ENCODE peak calls at places on chromosomes 16 and 17, in seven cellular contexts. U is upper lobe of left lung, L is uterus, K is body of pancreas, N is lower leg skin, M is A549, O is sigmoid colon. V is an unnamed sample.

GRCh38 chr17:70564006-70564620 is 394.8 kb downstream of the KCNJ2 start:
- DNase-seq in O (no peak), M (no peak), N (no peak), K (no peak), L (no peak), U (no peak), V (no peak)

GRCh38 chr17:75876190-75876937 is 2.0 kb downstream of the TRIM47 start:
- DNase-seq in N (no peak), O (peak), M (peak), K (peak), U (peak), L (peak), V (peak)

GRCh38 chr16:52528393-52529080 is 18.4 kb downstream of the TOX3 start:
- DNase-seq in K (no peak), N (no peak), L (no peak), O (no peak), M (no peak), U (no peak), V (no peak)

GRCh38 chr16:47888142-47888541 is 267.7 kb downstream of the ABCC12 start:
- DNase-seq in M (peak), U (no peak), L (no peak), O (no peak), N (no peak), K (no peak), V (no peak)

GRCh38 chr17:76772842-76773521 is 35.1 kb downstream of the MFSD11 start:
- DNase-seq in N (peak), O (no peak), L (peak), U (no peak), K (no peak), M (no peak), V (no peak)

GRCh38 chr17:61410100-61410551 is 10.5 kb downstream of the TBX2 start:
- DNase-seq in N (no peak), U (peak), L (peak), O (peak), M (no peak), K (no peak), V (peak)

GRCh38 chr16:80231888-80232287 is 308.9 kb upstream of the DYNLRB2 start:
- DNase-seq in K (peak), U (no peak), L (no peak), M (no peak), N (no peak), O (no peak), V (no peak)

GRCh38 chr16:85557976-85558589 is 55.0 kb upstream of the GSE1 start:
- DNase-seq in U (no peak), N (no peak), K (peak), M (no peak), L (no peak), O (no peak), V (no peak)

GRCh38 chr17:39080416-39081179 is 70.8 kb downstream of the PLXDC1 start:
- DNase-seq in O (peak), K (peak), U (no peak), M (no peak), N (peak), L (peak), V (no peak)

GRCh38 chr16:75267631-75268264 is 16.3 kb upstream of the BCAR1 start:
- DNase-seq in M (peak), L (no peak), K (peak), O (peak), N (no peak), U (no peak), V (no peak)

GRCh38 chr17:7348478-7349242 is 3.3 kb upstream of the KCTD11 start:
- DNase-seq in L (no peak), M (no peak), N (no peak), U (no peak), O (no peak), K (no peak), V (no peak)

GRCh38 chr17:42744283-42744805 is 496 bp downstream of the EZH1 start:
- DNase-seq in N (peak), L (peak), K (peak), M (peak), U (peak), O (peak), V (no peak)

GRCh38 chr17:10127819-10128375 is 70.5 kb downstream of the GAS7 start:
- DNase-seq in U (peak), N (peak), L (peak), M (no peak), K (peak), O (peak), V (peak)

GRCh38 chr17:18129041-18129502 is 20.5 kb downstream of the MYO15A start:
- DNase-seq in M (no peak), U (no peak), L (no peak), O (no peak), N (no peak), K (peak), V (no peak)

GRCh38 chr16:35752773-35753558 is 2293.6 kb downstream of the TP53TG3F start:
- DNase-seq in O (peak), N (no peak), K (no peak), U (peak), M (no peak), L (no peak), V (peak)

GRCh38 chr16:12764813-12765212 is 38.9 kb downstream of the CPPED1 start:
- DNase-seq in K (no peak), N (no peak), L (no peak), O (no peak), U (no peak), M (no peak), V (no peak)

GRCh38 chr17:34561328-34561727 is 18.1 kb upstream of the TMEM132E start:
- DNase-seq in N (no peak), K (no peak), O (no peak), M (no peak), U (no peak), L (no peak), V (no peak)

GRCh38 chr16:66476328-66477027 is 49.4 kb downstream of the BEAN1 start:
- DNase-seq in K (no peak), M (peak), N (no peak), O (peak), U (no peak), L (no peak), V (peak)

GRCh38 chr16:62225675-62226074 is 189.4 kb upstream of the CDH8 start:
- DNase-seq in M (peak), U (no peak), N (peak), K (peak), O (no peak), L (no peak), V (no peak)

GRCh38 chr17:72101526-72101925 is 19.3 kb upstream of the SOX9 start:
- DNase-seq in N (no peak), M (no peak), L (no peak), K (no peak), U (no peak), O (no peak), V (no peak)

GRCh38 chr16:73683804-73684203 is 612.8 kb upstream of the PSMD7 start:
- DNase-seq in N (no peak), O (no peak), M (no peak), U (no peak), L (no peak), K (no peak), V (no peak)

GRCh38 chr16:75942351-75942750 is 216.1 kb upstream of the CPHXL start:
- DNase-seq in U (no peak), K (no peak), O (no peak), M (no peak), N (no peak), L (no peak), V (no peak)

GRCh38 chr16:49462356-49462988 is 88.9 kb downstream of the C16orf78 start:
- DNase-seq in L (no peak), N (no peak), O (no peak), U (no peak), K (no peak), M (no peak), V (no peak)

GRCh38 chr17:79812969-79813825 is 16.3 kb upstream of the CBX8 start:
- DNase-seq in N (no peak), U (peak), L (no peak), K (no peak), M (peak), O (no peak), V (no peak)

GRCh38 chr16:11700264-11701029 is 32.2 kb downstream of the SNN start:
- DNase-seq in N (no peak), L (no peak), O (peak), K (no peak), M (no peak), U (no peak), V (no peak)

GRCh38 chr17:7511108-7511507 is 26.9 kb downstream of the POLR2A start:
- DNase-seq in O (no peak), N (no peak), U (no peak), L (no peak), M (no peak), K (no peak), V (no peak)

GRCh38 chr16:66269631-66270332 is 96.7 kb upstream of the CDH5 start:
- DNase-seq in O (peak), N (no peak), L (no peak), U (no peak), K (no peak), M (no peak), V (no peak)

GRCh38 chr17:39706383-39706782 is 6.5 kb downstream of the ERBB2 start:
- DNase-seq in N (no peak), O (no peak), M (no peak), K (no peak), U (no peak), L (no peak), V (no peak)

GRCh38 chr17:16880121-16880842 is 91.6 kb downstream of the TNFRSF13B start:
- DNase-seq in O (no peak), L (no peak), N (no peak), U (no peak), M (no peak), K (no peak), V (peak)

GRCh38 chr17:69451416-69452394 is 37.2 kb downstream of the MAP2K6 start:
- DNase-seq in O (no peak), K (no peak), M (no peak), U (no peak), L (no peak), N (no peak), V (no peak)

DNA sequence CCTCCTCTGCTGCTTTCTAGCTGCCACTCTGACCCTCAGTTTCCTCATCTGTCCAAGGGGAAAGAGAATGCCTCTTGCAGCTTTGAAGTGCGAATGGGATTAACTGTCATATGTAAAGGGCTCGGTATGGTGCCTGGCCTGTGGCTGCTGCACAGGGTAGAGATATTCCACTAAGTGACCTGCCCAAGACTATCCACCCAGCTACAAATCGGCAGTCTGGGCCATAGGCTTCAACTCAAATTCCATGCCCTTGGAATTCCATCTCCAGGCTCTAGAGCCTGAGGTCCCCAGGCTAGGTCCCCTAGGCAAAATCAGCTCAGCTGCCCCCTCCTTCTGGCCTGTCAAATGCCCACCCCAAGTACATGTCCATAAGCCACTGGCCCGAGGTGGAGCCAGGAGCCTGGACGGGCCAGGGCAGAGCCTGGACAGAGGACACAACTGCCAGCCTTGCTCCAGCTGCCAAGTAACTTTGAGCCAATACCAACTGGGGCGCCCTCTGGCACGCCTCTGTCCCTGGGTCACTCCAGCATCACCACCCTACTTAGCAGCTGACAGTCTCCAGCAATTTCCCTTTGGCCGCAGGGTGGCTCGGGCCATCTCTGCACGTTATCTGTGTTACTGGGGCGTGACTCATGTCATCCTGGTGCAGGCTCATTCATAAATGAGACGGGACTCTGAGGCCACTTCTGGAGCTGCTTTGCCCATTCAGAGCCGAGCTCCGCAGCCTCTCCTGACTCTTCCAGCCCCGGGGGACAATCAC is 57.1 kb downstream of the SDK2 start:
- DNase-seq in U (no peak), K (no peak), N (no peak), O (no peak), M (peak), L (no peak), V (no peak)
- TF ChIP-seq CTCF in U (no peak), K (no peak), N (no peak), O (no peak), M (no peak), L (no peak), V (no peak)

GRCh38 chr17:29078183-29079045 is 35.5 kb downstream of the PIPOX start:
- DNase-seq in L (no peak), U (no peak), N (no peak), O (no peak), K (no peak), M (no peak), V (no peak)

GRCh38 chr17:29079433-29079832 is 36.5 kb downstream of the PIPOX start:
- DNase-seq in M (no peak), N (no peak), U (no peak), K (no peak), L (no peak), O (no peak), V (no peak)

GRCh38 chr17:29080323-29080722 is 37.4 kb downstream of the PIPOX start:
- DNase-seq in U (peak), O (no peak), L (no peak), K (no peak), M (no peak), N (no peak), V (no peak)

GRCh38 chr17:29077320-29077719 is 34.4 kb downstream of the PIPOX start:
- DNase-seq in M (no peak), L (no peak), U (no peak), N (no peak), O (no peak), K (no peak), V (no peak)

GRCh38 chr17:29079887-29080286 is 36.9 kb downstream of the PIPOX start:
- DNase-seq in U (no peak), N (no peak), O (no peak), K (no peak), M (no peak), L (no peak), V (no peak)
- H3K4me3 ChIP-seq in U (no peak), N (no peak), O (no peak), K (no peak), M (no peak), L (no peak), V (no peak)

GRCh38 chr16:68265078-68265925 is 976 bp downstream of the SLC7A6 start:
- DNase-seq in N (peak), K (peak), O (peak), L (peak), U (no peak), M (peak), V (no peak)
- TF ChIP-seq POLR2A in N (no peak), K (no peak), O (no peak), L (no peak), U (no peak), M (peak), V (no peak)

GRCh38 chr16:24906199-24906808 is 60.5 kb downstream of the SLC5A11 start:
- DNase-seq in N (no peak), L (no peak), O (no peak), U (no peak), K (no peak), M (no peak), V (peak)
- TF ChIP-seq CTCF in N (no peak), L (no peak), O (peak), U (no peak), K (peak), M (peak), V (no peak)